ENCODE peak calls at places on chromosome 22, in six cellular contexts. F is A549, T is SK-N-SH, P is GM12878, Q is HCT116, Y is K562. A is an unnamed sample.

GRCh38 chr22:29801796-29802195 is 34.6 kb downstream of the UQCR10 start:
- DNase-seq in F (no peak), P (no peak), T (no peak), Y (no peak), Q (no peak), A (no peak)

GRCh38 chr22:21760640-21761039 is 25.0 kb upstream of the YPEL1 start:
- DNase-seq in T (no peak), F (no peak), Q (no peak), Y (peak), P (no peak), A (no peak)

GRCh38 chr22:31490496-31490925 is 869 bp upstream of the EIF4ENIF1 start:
- DNase-seq in T (peak), F (peak), Q (peak), Y (peak), P (peak), A (peak)

GRCh38 chr22:37112084-37112728 is 2.7 kb upstream of the TMPRSS6 start:
- DNase-seq in P (no peak), F (no peak), T (no peak), Y (no peak), Q (no peak), A (no peak)

GRCh38 chr22:31295831-31296230 is 3.5 kb upstream of the PIK3IP1 start:
- DNase-seq in Y (no peak), T (no peak), P (no peak), Q (no peak), F (no peak), A (no peak)

GRCh38 chr22:40597541-40598453 is 38.7 kb downstream of the MRTFA start:
- DNase-seq in T (no peak), Q (no peak), Y (no peak), P (no peak), F (no peak), A (no peak)

GRCh38 chr22:36002861-36003260 is 25.8 kb downstream of the RBFOX2 start:
- DNase-seq in F (no peak), Q (no peak), T (no peak), Y (no peak), P (no peak), A (no peak)

GRCh38 chr22:29519996-29520395 is 33.6 kb downstream of the THOC5 start:
- DNase-seq in F (no peak), Y (no peak), T (no peak), Q (no peak), P (no peak), A (no peak)

GRCh38 chr22:37187552-37187890 is 526 bp downstream of the C1QTNF6 start:
- DNase-seq in P (no peak), T (peak), Q (no peak), Y (no peak), F (no peak), A (no peak)

GRCh38 chr22:50247748-50248147 is 2.9 kb upstream of the TUBGCP6 start:
- DNase-seq in F (no peak), Q (peak), P (no peak), T (peak), Y (peak), A (no peak)

GRCh38 chr22:37197451-37198289 is 9.6 kb upstream of the C1QTNF6 start:
- DNase-seq in Q (peak), F (peak), P (no peak), T (no peak), Y (no peak), A (no peak)

GRCh38 chr22:44254811-44255210 is 57.9 kb downstream of the SHISAL1 start:
- DNase-seq in T (no peak), Q (no peak), Y (no peak), P (no peak), F (no peak), A (no peak)

GRCh38 chr22:43159484-43160178 is 8.3 kb downstream of the TSPO start:
- DNase-seq in Q (no peak), F (no peak), Y (peak), T (peak), P (no peak), A (no peak)

GRCh38 chr22:35380537-35381423 is at the start of gene HMOX1:
- DNase-seq in Q (peak), F (peak), Y (no peak), T (peak), P (no peak), A (peak)

GRCh38 chr22:21457023-21457787 is 10.0 kb upstream of the TMEM191C start:
- DNase-seq in Y (no peak), Q (no peak), T (no peak), P (no peak), F (peak), A (no peak)

GRCh38 chr22:22474733-22475132 is 33.8 kb downstream of the ZNF280B start:
- DNase-seq in Q (no peak), T (no peak), F (no peak), Y (peak), P (no peak), A (no peak)

GRCh38 chr22:29269731-29270474 is 1.8 kb downstream of the EWSR1 start:
- DNase-seq in Q (no peak), F (no peak), Y (no peak), T (no peak), P (no peak), A (no peak)

GRCh38 chr22:22103078-22103593 is 120.5 kb upstream of the TOP3B start:
- DNase-seq in P (no peak), T (peak), Y (peak), F (peak), Q (peak), A (peak)

GRCh38 chr22:32904044-32904443 is 102.5 kb downstream of the TIMP3 start:
- DNase-seq in T (peak), Q (peak), P (no peak), Y (peak), F (peak), A (peak)

GRCh38 chr22:37741312-37741795 is 44.5 kb downstream of the TRIOBP start:
- DNase-seq in Q (no peak), T (peak), P (no peak), Y (no peak), F (peak), A (peak)

GRCh38 chr22:39434243-39434653 is 22.6 kb upstream of the MGAT3 start:
- DNase-seq in P (no peak), Y (no peak), F (no peak), Q (no peak), T (no peak), A (no peak)

GRCh38 chr22:46561435-46561905 is 24.1 kb upstream of the CELSR1 start:
- DNase-seq in Q (peak), T (peak), P (peak), Y (peak), F (peak), A (no peak)
- TF ChIP-seq REST in Q (no peak), T (no peak), P (no peak), Y (no peak), F (no peak), A (no peak)

GRCh38 chr22:20268350-20269012 is 363 bp upstream of the RTN4R start:
- DNase-seq in P (no peak), Q (peak), F (peak), T (peak), Y (peak), A (peak)
- TF ChIP-seq REST in P (no peak), Q (no peak), F (no peak), T (no peak), Y (peak), A (no peak)

GRCh38 chr22:23894710-23895598 is 771 bp downstream of the MIF start:
- DNase-seq in P (peak), Y (peak), Q (peak), T (peak), F (peak), A (peak)
- TF ChIP-seq REST in P (no peak), Y (no peak), Q (no peak), T (no peak), F (no peak), A (no peak)

DNA sequence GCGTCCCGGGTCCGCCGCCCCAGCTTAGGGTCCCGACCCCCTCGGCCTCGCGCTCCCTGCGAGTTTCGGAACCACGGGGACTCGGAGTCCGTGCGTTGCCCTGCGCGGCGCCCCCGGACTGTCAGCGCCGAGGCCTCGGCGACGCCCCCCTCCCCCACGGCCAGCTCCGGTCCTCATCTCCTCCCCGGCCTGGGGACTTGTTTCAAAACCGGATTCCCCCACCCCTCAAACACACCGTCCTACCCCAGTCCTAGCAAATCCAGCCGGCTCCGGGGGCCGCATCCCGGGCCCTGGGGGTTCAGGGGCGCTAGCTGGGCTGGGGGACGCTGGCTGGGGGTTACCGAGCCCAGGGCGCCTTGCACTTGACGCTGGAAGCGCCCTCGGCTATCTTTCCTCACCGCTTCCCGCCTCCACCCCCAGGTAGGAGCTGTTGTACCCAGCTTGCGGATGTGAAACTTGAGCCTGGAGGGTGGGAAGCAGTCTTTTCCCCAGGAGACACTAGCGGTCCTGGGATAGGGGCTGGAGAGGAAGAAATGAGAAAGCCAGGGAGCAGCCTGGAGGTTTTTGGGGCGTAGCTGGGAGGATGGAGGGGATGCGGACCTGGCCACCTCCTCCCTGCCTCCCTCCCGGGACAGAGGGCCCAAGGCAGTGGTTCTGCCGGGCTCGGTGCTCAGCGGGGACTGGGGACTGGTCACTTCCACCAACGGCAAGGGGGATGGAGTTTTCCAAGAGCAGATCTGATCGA is 560 bp downstream of the FBLN1 start:
- DNase-seq in F (no peak), P (no peak), Y (no peak), Q (no peak), T (peak), A (no peak)
- TF ChIP-seq REST in F (no peak), P (no peak), Y (no peak), Q (no peak), T (no peak), A (no peak)

A was measured in HL-60.